ENCODE peak calls at places on chromosomes 5 and 9, in six cellular contexts. One of them, this sample, is unnamed.

GRCh38 chr9:115672477-115673316 is 480.9 kb upstream of the PAPPA start:
- DNase-seq in tibial artery: no peak
- DNase-seq in MM.1S: no peak
- DNase-seq in dorsolateral prefrontal cortex: no peak
- DNase-seq in CD4-positive, alpha-beta memory T cell: no peak
- DNase-seq in Peyer's patch: no peak
- DNase-seq in this sample: no peak

GRCh38 chr5:113825143-113825542 is 311.6 kb downstream of the YTHDC2 start:
- DNase-seq in MM.1S: no peak
- DNase-seq in CD4-positive, alpha-beta memory T cell: no peak
- DNase-seq in Peyer's patch: no peak
- DNase-seq in tibial artery: no peak
- DNase-seq in dorsolateral prefrontal cortex: no peak
- DNase-seq in this sample: no peak

GRCh38 chr5:56983593-56984361 is 31.9 kb upstream of the MIER3 start:
- DNase-seq in CD4-positive, alpha-beta memory T cell: no peak
- DNase-seq in Peyer's patch: no peak
- DNase-seq in tibial artery: no peak
- DNase-seq in MM.1S: no peak
- DNase-seq in dorsolateral prefrontal cortex: no peak
- DNase-seq in this sample: no peak

GRCh38 chr5:113900831-113901230 is 387.3 kb downstream of the YTHDC2 start:
- DNase-seq in Peyer's patch: no peak
- DNase-seq in CD4-positive, alpha-beta memory T cell: no peak
- DNase-seq in tibial artery: no peak
- DNase-seq in MM.1S: no peak
- DNase-seq in dorsolateral prefrontal cortex: peak; percentile 20
- DNase-seq in this sample: no peak

GRCh38 chr9:98755006-98755618 is 41.2 kb downstream of the ANKS6 start:
- DNase-seq in CD4-positive, alpha-beta memory T cell: no peak
- DNase-seq in dorsolateral prefrontal cortex: no peak
- DNase-seq in Peyer's patch: no peak
- DNase-seq in MM.1S: no peak
- DNase-seq in tibial artery: no peak
- DNase-seq in this sample: no peak

GRCh38 chr9:107119294-107119693 is 163.8 kb upstream of the RAD23B start:
- DNase-seq in MM.1S: no peak
- DNase-seq in dorsolateral prefrontal cortex: no peak
- DNase-seq in CD4-positive, alpha-beta memory T cell: no peak
- DNase-seq in tibial artery: no peak
- DNase-seq in Peyer's patch: no peak
- DNase-seq in this sample: no peak

GRCh38 chr9:109171926-109172325 is 4.9 kb upstream of the FRRS1L start:
- DNase-seq in Peyer's patch: no peak
- DNase-seq in CD4-positive, alpha-beta memory T cell: no peak
- DNase-seq in dorsolateral prefrontal cortex: no peak
- DNase-seq in MM.1S: no peak
- DNase-seq in tibial artery: no peak
- DNase-seq in this sample: no peak

GRCh38 chr5:87048156-87048555 is 219.5 kb upstream of the RASA1 start:
- DNase-seq in Peyer's patch: no peak
- DNase-seq in MM.1S: no peak
- DNase-seq in dorsolateral prefrontal cortex: no peak
- DNase-seq in tibial artery: no peak
- DNase-seq in CD4-positive, alpha-beta memory T cell: no peak
- DNase-seq in this sample: no peak

GRCh38 chr9:96139592-96140251 is 162.3 kb downstream of the HSD17B3 start:
- DNase-seq in tibial artery: peak; percentile 90
- DNase-seq in Peyer's patch: no peak
- DNase-seq in dorsolateral prefrontal cortex: no peak
- DNase-seq in CD4-positive, alpha-beta memory T cell: no peak
- DNase-seq in MM.1S: no peak
- DNase-seq in this sample: no peak

GRCh38 chr5:82074968-82075367 is 103.1 kb downstream of the ATG10 start:
- DNase-seq in Peyer's patch: no peak
- DNase-seq in CD4-positive, alpha-beta memory T cell: no peak
- DNase-seq in tibial artery: no peak
- DNase-seq in dorsolateral prefrontal cortex: peak; percentile 50
- DNase-seq in MM.1S: no peak
- DNase-seq in this sample: no peak

GRCh38 chr5:98570661-98571181 is 202.7 kb upstream of the RGMB start:
- DNase-seq in Peyer's patch: no peak
- DNase-seq in tibial artery: no peak
- DNase-seq in CD4-positive, alpha-beta memory T cell: no peak
- DNase-seq in MM.1S: no peak
- DNase-seq in dorsolateral prefrontal cortex: no peak
- DNase-seq in this sample: no peak

GRCh38 chr9:135822383-135822755 is 85.0 kb downstream of the CAMSAP1 start:
- DNase-seq in dorsolateral prefrontal cortex: no peak
- DNase-seq in Peyer's patch: no peak
- DNase-seq in tibial artery: no peak
- DNase-seq in MM.1S: no peak
- DNase-seq in CD4-positive, alpha-beta memory T cell: no peak
- DNase-seq in this sample: no peak

GRCh38 chr5:132017738-132018625 is 6.5 kb upstream of the ACSL6 start:
- DNase-seq in MM.1S: peak; percentile 48
- DNase-seq in CD4-positive, alpha-beta memory T cell: no peak
- DNase-seq in dorsolateral prefrontal cortex: no peak
- DNase-seq in tibial artery: no peak
- DNase-seq in Peyer's patch: no peak
- DNase-seq in this sample: no peak

GRCh38 chr5:158951461-158951860 is 148.3 kb downstream of the EBF1 start:
- DNase-seq in dorsolateral prefrontal cortex: no peak
- DNase-seq in CD4-positive, alpha-beta memory T cell: no peak
- DNase-seq in tibial artery: no peak
- DNase-seq in MM.1S: no peak
- DNase-seq in Peyer's patch: no peak
- DNase-seq in this sample: no peak

GRCh38 chr5:158951951-158952545 is 147.7 kb downstream of the EBF1 start:
- DNase-seq in CD4-positive, alpha-beta memory T cell: no peak
- DNase-seq in tibial artery: no peak
- DNase-seq in Peyer's patch: no peak
- DNase-seq in MM.1S: no peak
- DNase-seq in dorsolateral prefrontal cortex: no peak
- DNase-seq in this sample: no peak

GRCh38 chr5:158948376-158948775 is 151.3 kb downstream of the EBF1 start:
- DNase-seq in tibial artery: no peak
- DNase-seq in MM.1S: no peak
- DNase-seq in dorsolateral prefrontal cortex: peak; percentile 28
- DNase-seq in CD4-positive, alpha-beta memory T cell: no peak
- DNase-seq in Peyer's patch: no peak
- DNase-seq in this sample: no peak

GRCh38 chr5:158943569-158943968 is 156.1 kb downstream of the EBF1 start:
- DNase-seq in dorsolateral prefrontal cortex: no peak
- DNase-seq in MM.1S: no peak
- DNase-seq in tibial artery: no peak
- DNase-seq in Peyer's patch: no peak
- DNase-seq in CD4-positive, alpha-beta memory T cell: no peak
- DNase-seq in this sample: no peak

GRCh38 chr5:158947831-158948230 is 151.9 kb downstream of the EBF1 start:
- DNase-seq in MM.1S: no peak
- DNase-seq in Peyer's patch: no peak
- DNase-seq in CD4-positive, alpha-beta memory T cell: no peak
- DNase-seq in dorsolateral prefrontal cortex: no peak
- DNase-seq in tibial artery: no peak
- DNase-seq in this sample: no peak
- H3K27ac ChIP-seq in MM.1S: no peak overlapping the region
- H3K27ac ChIP-seq in Peyer's patch: no peak overlapping the region
- H3K27ac ChIP-seq in CD4-positive, alpha-beta memory T cell: no peak overlapping the region
- H3K27ac ChIP-seq in dorsolateral prefrontal cortex: no peak overlapping the region
- H3K27ac ChIP-seq in tibial artery: peak overlapping the region; percentile 58
- H3K27ac ChIP-seq in this sample: no peak overlapping the region

GRCh38 chr5:73672130-73672529 is 46.1 kb downstream of the ARHGEF28 start:
- DNase-seq in Peyer's patch: no peak
- DNase-seq in MM.1S: no peak
- DNase-seq in CD4-positive, alpha-beta memory T cell: no peak
- DNase-seq in tibial artery: no peak
- DNase-seq in dorsolateral prefrontal cortex: no peak
- DNase-seq in this sample: no peak
- H3K27ac ChIP-seq in Peyer's patch: no peak overlapping the region
- H3K27ac ChIP-seq in MM.1S: no peak overlapping the region
- H3K27ac ChIP-seq in CD4-positive, alpha-beta memory T cell: no peak overlapping the region
- H3K27ac ChIP-seq in tibial artery: no peak overlapping the region
- H3K27ac ChIP-seq in dorsolateral prefrontal cortex: no peak overlapping the region
- H3K27ac ChIP-seq in this sample: no peak overlapping the region

GRCh38 chr9:78860806-78861475 is 564.0 kb downstream of the PSAT1 start:
- DNase-seq in MM.1S: no peak
- DNase-seq in Peyer's patch: no peak
- DNase-seq in CD4-positive, alpha-beta memory T cell: no peak
- DNase-seq in dorsolateral prefrontal cortex: no peak
- DNase-seq in tibial artery: no peak
- DNase-seq in this sample: no peak
- H3K27ac ChIP-seq in MM.1S: no peak overlapping the region
- H3K27ac ChIP-seq in Peyer's patch: no peak overlapping the region
- H3K27ac ChIP-seq in CD4-positive, alpha-beta memory T cell: no peak overlapping the region
- H3K27ac ChIP-seq in dorsolateral prefrontal cortex: no peak overlapping the region
- H3K27ac ChIP-seq in tibial artery: no peak overlapping the region
- H3K27ac ChIP-seq in this sample: no peak overlapping the region

DNA sequence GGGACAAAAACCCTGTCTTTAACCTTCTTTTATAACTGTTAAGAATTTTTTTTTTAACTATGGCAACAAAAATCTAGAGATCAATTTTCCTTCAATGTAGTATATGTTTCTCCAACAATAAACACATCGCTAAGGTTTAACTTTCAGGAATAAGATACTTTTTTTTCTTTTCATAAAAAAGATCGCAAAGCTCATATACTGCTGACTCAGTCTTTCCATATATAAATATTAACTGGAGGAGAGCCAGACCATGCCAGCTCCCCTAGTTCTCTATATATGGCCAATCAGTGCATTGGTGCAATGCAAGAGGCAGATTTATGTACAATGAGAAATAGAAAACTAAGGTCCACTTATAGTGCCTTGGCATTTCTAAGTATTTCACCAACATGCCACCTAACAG is 89.2 kb upstream of the GAS1 start:
- DNase-seq in Peyer's patch: no peak
- DNase-seq in CD4-positive, alpha-beta memory T cell: no peak
- DNase-seq in dorsolateral prefrontal cortex: no peak
- DNase-seq in tibial artery: no peak
- DNase-seq in MM.1S: no peak
- DNase-seq in this sample: no peak
- H3K27ac ChIP-seq in Peyer's patch: peak overlapping the region; percentile 27
- H3K27ac ChIP-seq in CD4-positive, alpha-beta memory T cell: no peak overlapping the region
- H3K27ac ChIP-seq in dorsolateral prefrontal cortex: no peak overlapping the region
- H3K27ac ChIP-seq in tibial artery: peak overlapping the region; percentile 53
- H3K27ac ChIP-seq in MM.1S: no peak overlapping the region
- H3K27ac ChIP-seq in this sample: no peak overlapping the region

DNA sequence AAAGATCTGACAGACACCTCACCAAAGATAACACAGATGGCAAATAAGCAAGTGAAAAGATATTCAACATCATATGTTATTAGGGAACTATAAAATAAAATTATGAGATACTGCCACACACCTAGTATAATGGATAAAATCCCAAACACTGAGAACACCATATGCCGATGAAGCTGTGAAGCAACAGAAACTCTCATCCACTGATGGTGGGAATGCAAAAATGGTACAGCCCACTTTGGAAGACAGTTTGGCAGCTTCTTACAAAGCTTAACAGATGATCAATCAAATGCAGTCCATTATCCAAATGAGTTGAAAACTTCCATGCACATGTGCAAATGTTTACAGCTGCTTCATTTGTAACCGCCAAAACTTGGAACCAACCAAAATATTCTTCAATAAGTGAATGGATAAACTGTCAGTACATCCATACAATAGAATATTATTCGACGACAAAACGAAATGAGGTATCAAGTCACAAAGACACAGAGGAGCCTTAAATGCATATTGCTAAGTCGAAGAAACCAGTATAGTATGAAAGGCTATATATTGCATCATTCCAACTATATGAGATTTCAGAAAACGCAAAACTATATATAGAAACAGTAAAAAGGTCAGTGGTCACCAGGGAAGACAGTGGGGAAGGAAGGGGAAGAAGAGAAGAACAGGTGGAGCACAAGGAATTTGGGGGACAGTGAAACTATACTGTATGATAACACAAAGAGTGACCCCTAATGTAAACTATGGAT is 15.0 kb downstream of the PFDN1 start:
- DNase-seq in dorsolateral prefrontal cortex: no peak
- DNase-seq in CD4-positive, alpha-beta memory T cell: no peak
- DNase-seq in tibial artery: no peak
- DNase-seq in MM.1S: no peak
- DNase-seq in Peyer's patch: no peak
- DNase-seq in this sample: no peak
- H3K27ac ChIP-seq in dorsolateral prefrontal cortex: no peak overlapping the region
- H3K27ac ChIP-seq in CD4-positive, alpha-beta memory T cell: no peak overlapping the region
- H3K27ac ChIP-seq in tibial artery: no peak overlapping the region
- H3K27ac ChIP-seq in MM.1S: no peak overlapping the region
- H3K27ac ChIP-seq in Peyer's patch: no peak overlapping the region
- H3K27ac ChIP-seq in this sample: no peak overlapping the region